ENCODE peak calls at places on chromosomes 13 and 19, in nine cellular contexts. One of them, this sample, is unnamed.

GRCh38 chr13:91962946-91963345 is 564.5 kb downstream of the GPC5 start:
- DNase-seq in neural progenitor cell: no peak
- DNase-seq in CD8-positive, alpha-beta T cell: no peak
- DNase-seq in right lobe of liver: no peak
- DNase-seq in HepG2: no peak
- DNase-seq in heart right ventricle: no peak
- DNase-seq in uterus: no peak
- DNase-seq in cardiac muscle cell: no peak
- DNase-seq in breast epithelium: no peak
- DNase-seq in this sample: no peak

GRCh38 chr19:5954293-5954692 is 23.6 kb downstream of the RANBP3 start:
- DNase-seq in neural progenitor cell: no peak
- DNase-seq in CD8-positive, alpha-beta T cell: no peak
- DNase-seq in cardiac muscle cell: no peak
- DNase-seq in HepG2: no peak
- DNase-seq in right lobe of liver: no peak
- DNase-seq in uterus: no peak
- DNase-seq in heart right ventricle: no peak
- DNase-seq in breast epithelium: no peak
- DNase-seq in this sample: no peak

GRCh38 chr19:45886427-45887310 is 728 bp upstream of the IRF2BP1 start:
- DNase-seq in HepG2: peak; percentile 88
- DNase-seq in neural progenitor cell: peak; percentile 97
- DNase-seq in right lobe of liver: peak; percentile 94
- DNase-seq in cardiac muscle cell: peak; percentile 96
- DNase-seq in heart right ventricle: peak; percentile 89
- DNase-seq in uterus: peak; percentile 93
- DNase-seq in CD8-positive, alpha-beta T cell: peak; percentile 89
- DNase-seq in breast epithelium: peak; percentile 89
- DNase-seq in this sample: peak; percentile 94

GRCh38 chr19:36719687-36720556 is 32.5 kb downstream of the ZNF567 start:
- DNase-seq in heart right ventricle: no peak
- DNase-seq in breast epithelium: no peak
- DNase-seq in uterus: no peak
- DNase-seq in cardiac muscle cell: peak; percentile 9
- DNase-seq in right lobe of liver: no peak
- DNase-seq in CD8-positive, alpha-beta T cell: no peak
- DNase-seq in neural progenitor cell: no peak
- DNase-seq in HepG2: no peak
- DNase-seq in this sample: no peak

GRCh38 chr19:17183858-17184271 is 31.3 kb upstream of the USE1 start:
- DNase-seq in neural progenitor cell: no peak
- DNase-seq in CD8-positive, alpha-beta T cell: peak; percentile 34
- DNase-seq in heart right ventricle: no peak
- DNase-seq in breast epithelium: no peak
- DNase-seq in HepG2: no peak
- DNase-seq in right lobe of liver: no peak
- DNase-seq in cardiac muscle cell: no peak
- DNase-seq in uterus: no peak
- DNase-seq in this sample: no peak

GRCh38 chr19:1441022-1441426 is 2.8 kb downstream of the RPS15 start:
- DNase-seq in uterus: peak; percentile 13
- DNase-seq in neural progenitor cell: no peak
- DNase-seq in right lobe of liver: no peak
- DNase-seq in HepG2: no peak
- DNase-seq in breast epithelium: no peak
- DNase-seq in heart right ventricle: no peak
- DNase-seq in cardiac muscle cell: no peak
- DNase-seq in CD8-positive, alpha-beta T cell: no peak
- DNase-seq in this sample: no peak

GRCh38 chr13:99658266-99658991 is 157.2 kb downstream of the TM9SF2 start:
- DNase-seq in CD8-positive, alpha-beta T cell: peak; percentile 68
- DNase-seq in cardiac muscle cell: peak; percentile 69
- DNase-seq in HepG2: no peak
- DNase-seq in neural progenitor cell: peak; percentile 83
- DNase-seq in uterus: peak; percentile 53
- DNase-seq in heart right ventricle: peak; percentile 67
- DNase-seq in breast epithelium: peak; percentile 57
- DNase-seq in right lobe of liver: peak; percentile 53
- DNase-seq in this sample: peak; percentile 81

GRCh38 chr13:71144883-71145282 is 722.1 kb downstream of the DACH1 start:
- DNase-seq in HepG2: no peak
- DNase-seq in CD8-positive, alpha-beta T cell: no peak
- DNase-seq in uterus: no peak
- DNase-seq in heart right ventricle: no peak
- DNase-seq in cardiac muscle cell: no peak
- DNase-seq in neural progenitor cell: no peak
- DNase-seq in breast epithelium: no peak
- DNase-seq in right lobe of liver: no peak
- DNase-seq in this sample: no peak

GRCh38 chr19:18174983-18175382 is 1.4 kb downstream of the IFI30 start:
- DNase-seq in neural progenitor cell: no peak
- DNase-seq in uterus: no peak
- DNase-seq in heart right ventricle: no peak
- DNase-seq in CD8-positive, alpha-beta T cell: no peak
- DNase-seq in HepG2: no peak
- DNase-seq in breast epithelium: no peak
- DNase-seq in cardiac muscle cell: no peak
- DNase-seq in right lobe of liver: no peak
- DNase-seq in this sample: no peak

GRCh38 chr13:36323951-36324566 is 22.1 kb downstream of the SPART start:
- DNase-seq in right lobe of liver: no peak
- DNase-seq in neural progenitor cell: no peak
- DNase-seq in CD8-positive, alpha-beta T cell: no peak
- DNase-seq in heart right ventricle: no peak
- DNase-seq in HepG2: peak; percentile 29
- DNase-seq in cardiac muscle cell: peak; percentile 32
- DNase-seq in breast epithelium: no peak
- DNase-seq in uterus: no peak
- DNase-seq in this sample: no peak

GRCh38 chr13:110390572-110390971 is 83.5 kb downstream of the COL4A2 start:
- DNase-seq in cardiac muscle cell: peak; percentile 75
- DNase-seq in HepG2: no peak
- DNase-seq in uterus: peak; percentile 16
- DNase-seq in breast epithelium: no peak
- DNase-seq in heart right ventricle: no peak
- DNase-seq in neural progenitor cell: no peak
- DNase-seq in CD8-positive, alpha-beta T cell: no peak
- DNase-seq in right lobe of liver: no peak
- DNase-seq in this sample: no peak

GRCh38 chr19:39193785-39194184 is 3.0 kb upstream of the NCCRP1 start:
- DNase-seq in breast epithelium: no peak
- DNase-seq in uterus: no peak
- DNase-seq in cardiac muscle cell: peak; percentile 12
- DNase-seq in HepG2: peak; percentile 19
- DNase-seq in neural progenitor cell: peak; percentile 25
- DNase-seq in right lobe of liver: peak; percentile 71
- DNase-seq in CD8-positive, alpha-beta T cell: no peak
- DNase-seq in heart right ventricle: no peak
- DNase-seq in this sample: no peak

GRCh38 chr19:10780368-10780767 is 55.6 kb downstream of the TMED1 start:
- DNase-seq in right lobe of liver: no peak
- DNase-seq in HepG2: no peak
- DNase-seq in CD8-positive, alpha-beta T cell: no peak
- DNase-seq in uterus: peak; percentile 58
- DNase-seq in breast epithelium: no peak
- DNase-seq in cardiac muscle cell: peak; percentile 95
- DNase-seq in neural progenitor cell: no peak
- DNase-seq in heart right ventricle: no peak
- DNase-seq in this sample: no peak

GRCh38 chr19:48123907-48124675 is 13.5 kb upstream of the PLA2G4C start:
- DNase-seq in CD8-positive, alpha-beta T cell: no peak
- DNase-seq in breast epithelium: no peak
- DNase-seq in neural progenitor cell: peak; percentile 78
- DNase-seq in heart right ventricle: no peak
- DNase-seq in cardiac muscle cell: peak; percentile 58
- DNase-seq in HepG2: peak; percentile 39
- DNase-seq in uterus: no peak
- DNase-seq in right lobe of liver: no peak
- DNase-seq in this sample: no peak

GRCh38 chr13:102710261-102710679 is 15.4 kb upstream of the METTL21C start:
- DNase-seq in heart right ventricle: no peak
- DNase-seq in CD8-positive, alpha-beta T cell: no peak
- DNase-seq in uterus: peak; percentile 19
- DNase-seq in breast epithelium: no peak
- DNase-seq in right lobe of liver: no peak
- DNase-seq in neural progenitor cell: no peak
- DNase-seq in cardiac muscle cell: no peak
- DNase-seq in HepG2: no peak
- DNase-seq in this sample: no peak

DNA sequence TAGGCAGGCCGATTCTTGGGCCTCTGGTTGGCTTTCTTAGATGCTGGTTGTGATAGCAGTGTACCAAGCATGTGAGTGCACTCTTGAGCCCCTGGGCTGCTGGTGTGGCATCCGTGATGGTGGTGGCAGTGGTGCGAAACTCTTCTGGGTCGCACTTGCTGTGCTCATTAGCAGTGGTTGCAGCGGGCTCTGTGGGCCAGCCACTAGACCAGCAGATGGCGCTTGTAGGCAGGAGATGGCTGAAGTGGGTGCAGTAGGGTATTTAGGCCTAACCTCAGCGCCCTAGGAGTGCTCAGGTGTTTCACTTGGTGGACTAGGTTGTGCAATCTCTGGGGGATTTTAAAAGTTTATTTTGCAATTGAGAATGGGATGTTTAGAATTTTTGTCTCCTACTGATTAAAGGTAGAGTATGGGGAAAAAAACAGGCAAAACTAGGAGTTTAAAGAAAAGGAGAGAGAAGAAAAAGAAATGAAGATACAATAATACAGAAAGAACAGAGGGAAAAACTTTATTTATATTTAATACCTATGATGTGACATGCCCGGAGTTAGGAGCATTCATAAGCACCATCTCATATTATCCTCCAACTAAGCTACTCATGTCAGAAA is 4.3 kb upstream of the ZNF17 start:
- DNase-seq in neural progenitor cell: peak; percentile 85
- DNase-seq in HepG2: peak; percentile 65
- DNase-seq in CD8-positive, alpha-beta T cell: peak; percentile 73
- DNase-seq in cardiac muscle cell: peak; percentile 69
- DNase-seq in heart right ventricle: peak; percentile 57
- DNase-seq in uterus: no peak
- DNase-seq in breast epithelium: peak; percentile 62
- DNase-seq in right lobe of liver: peak; percentile 62
- DNase-seq in this sample: peak; percentile 77
- TF ChIP-seq CTCF in neural progenitor cell: peak; percentile 89
- TF ChIP-seq CTCF in HepG2: peak; percentile 96
- TF ChIP-seq CTCF in CD8-positive, alpha-beta T cell: peak; percentile 59
- TF ChIP-seq CTCF in cardiac muscle cell: peak; percentile 89
- TF ChIP-seq CTCF in heart right ventricle: peak; percentile 67
- TF ChIP-seq CTCF in uterus: no peak
- TF ChIP-seq CTCF in breast epithelium: peak; percentile 40
- TF ChIP-seq CTCF in right lobe of liver: peak; percentile 44
- TF ChIP-seq CTCF in this sample: peak; percentile 68

DNA sequence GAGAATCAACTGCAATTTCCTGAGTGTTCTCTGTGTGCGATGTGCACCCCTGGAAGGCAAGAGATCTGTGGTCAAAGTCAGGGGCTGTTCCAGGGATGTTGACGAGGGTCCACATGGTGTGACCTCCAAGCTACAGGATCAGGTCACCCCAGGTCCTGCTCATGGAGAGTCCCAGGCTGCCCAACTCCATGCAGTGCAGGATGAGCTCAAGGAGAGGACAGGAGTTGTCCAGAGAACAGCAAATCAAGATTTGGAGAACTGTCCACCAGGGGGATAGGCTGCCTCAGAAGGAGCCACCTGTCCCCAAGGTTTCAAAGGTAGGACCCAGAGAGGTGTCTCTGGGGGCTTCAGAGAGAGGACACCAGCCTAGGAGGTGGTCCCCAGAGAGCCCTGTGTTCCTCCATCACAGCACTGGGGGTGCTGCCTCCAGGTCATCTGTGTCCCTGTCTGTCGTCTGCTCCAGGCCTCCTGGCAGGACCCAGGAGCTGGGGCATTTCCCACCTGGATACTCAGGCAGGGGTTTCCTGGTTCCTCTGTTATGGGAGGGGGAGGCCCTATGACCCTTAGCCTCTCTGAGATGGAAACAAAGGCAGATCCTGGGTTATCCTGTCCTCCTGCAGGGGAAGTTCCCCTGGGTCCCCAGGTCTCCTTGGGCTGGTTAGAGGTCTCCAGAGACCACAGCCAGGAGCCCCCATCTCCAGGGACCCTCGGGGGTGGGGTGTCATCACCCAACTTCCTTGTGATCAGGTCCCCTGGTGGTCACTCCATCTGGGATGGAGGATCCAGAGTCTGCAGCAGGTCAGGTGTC is 2.1 kb upstream of the CEACAM7 start:
- DNase-seq in cardiac muscle cell: no peak
- DNase-seq in neural progenitor cell: no peak
- DNase-seq in heart right ventricle: no peak
- DNase-seq in HepG2: no peak
- DNase-seq in CD8-positive, alpha-beta T cell: no peak
- DNase-seq in breast epithelium: no peak
- DNase-seq in right lobe of liver: no peak
- DNase-seq in uterus: no peak
- DNase-seq in this sample: no peak
- H3K9me3 ChIP-seq in cardiac muscle cell: no peaks in the 10 kb centered on the region
- H3K9me3 ChIP-seq in neural progenitor cell: peaks cover 8% of the 10 kb centered on the region
- H3K9me3 ChIP-seq in heart right ventricle: peaks cover 7% of the 10 kb centered on the region
- H3K9me3 ChIP-seq in HepG2: no peaks in the 10 kb centered on the region
- H3K9me3 ChIP-seq in CD8-positive, alpha-beta T cell: no peaks in the 10 kb centered on the region
- H3K9me3 ChIP-seq in breast epithelium: peaks cover 11% of the 10 kb centered on the region
- H3K9me3 ChIP-seq in right lobe of liver: no peaks in the 10 kb centered on the region
- H3K9me3 ChIP-seq in uterus: no peaks in the 10 kb centered on the region
- H3K9me3 ChIP-seq in this sample: no peaks in the 10 kb centered on the region

DNA sequence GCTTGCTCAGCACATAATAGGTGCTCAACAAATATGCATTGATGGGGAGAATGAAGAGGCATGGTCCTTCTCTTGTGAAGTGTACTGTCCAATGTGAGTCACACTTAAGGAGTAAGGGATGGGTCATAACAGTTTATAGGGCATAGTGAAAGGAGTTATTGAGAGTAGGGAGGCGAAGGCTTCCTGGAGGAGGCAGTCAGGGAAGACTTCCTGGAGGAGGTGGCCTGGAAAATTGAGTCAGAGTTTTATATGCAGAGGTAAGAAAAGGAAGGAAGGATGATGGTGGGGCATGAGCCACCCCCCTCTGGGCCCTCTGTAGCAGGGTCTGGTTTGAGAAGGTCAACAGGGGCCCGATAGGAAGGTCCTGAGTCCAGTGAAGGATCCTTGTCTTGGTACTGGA is 57.0 kb upstream of the ZNF536 start:
- DNase-seq in right lobe of liver: no peak
- DNase-seq in breast epithelium: no peak
- DNase-seq in HepG2: no peak
- DNase-seq in CD8-positive, alpha-beta T cell: no peak
- DNase-seq in heart right ventricle: no peak
- DNase-seq in uterus: no peak
- DNase-seq in cardiac muscle cell: no peak
- DNase-seq in neural progenitor cell: no peak
- DNase-seq in this sample: no peak
- H3K4me1 ChIP-seq in right lobe of liver: no peaks in the 10 kb centered on the region
- H3K4me1 ChIP-seq in breast epithelium: no peaks in the 10 kb centered on the region
- H3K4me1 ChIP-seq in HepG2: peaks cover 10% of the 10 kb centered on the region
- H3K4me1 ChIP-seq in CD8-positive, alpha-beta T cell: no peaks in the 10 kb centered on the region
- H3K4me1 ChIP-seq in heart right ventricle: no peaks in the 10 kb centered on the region
- H3K4me1 ChIP-seq in uterus: no peaks in the 10 kb centered on the region
- H3K4me1 ChIP-seq in cardiac muscle cell: no peaks in the 10 kb centered on the region
- H3K4me1 ChIP-seq in neural progenitor cell: peaks cover 6% of the 10 kb centered on the region
- H3K4me1 ChIP-seq in this sample: no peaks in the 10 kb centered on the region

DNA sequence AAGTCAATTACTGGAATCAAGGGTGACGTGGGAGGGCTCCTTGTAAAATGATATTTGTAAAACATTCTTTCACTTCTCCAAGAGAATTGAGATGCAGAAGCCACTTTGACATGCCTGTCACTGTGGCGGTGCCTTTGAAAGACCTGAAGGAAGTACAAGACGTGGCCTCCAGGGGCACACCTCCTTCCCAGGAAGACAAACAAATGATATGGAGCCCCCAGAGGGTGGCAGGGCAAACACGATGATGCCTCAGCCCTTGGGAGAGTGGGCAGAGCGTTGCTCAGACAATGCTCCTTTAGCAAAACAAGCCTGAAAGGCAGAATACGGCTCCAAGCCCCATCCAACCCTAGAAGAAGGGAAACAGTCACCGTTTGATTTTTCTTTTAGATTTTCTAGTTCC is 9.3 kb upstream of the ATP12A start:
- DNase-seq in neural progenitor cell: peak; percentile 77
- DNase-seq in heart right ventricle: no peak
- DNase-seq in uterus: no peak
- DNase-seq in cardiac muscle cell: peak; percentile 23
- DNase-seq in HepG2: no peak
- DNase-seq in CD8-positive, alpha-beta T cell: no peak
- DNase-seq in breast epithelium: no peak
- DNase-seq in right lobe of liver: peak; percentile 25
- DNase-seq in this sample: no peak
- TF ChIP-seq CTCF in neural progenitor cell: peak; percentile 22
- TF ChIP-seq CTCF in heart right ventricle: no peak
- TF ChIP-seq CTCF in uterus: no peak
- TF ChIP-seq CTCF in cardiac muscle cell: no peak
- TF ChIP-seq CTCF in HepG2: no peak
- TF ChIP-seq CTCF in CD8-positive, alpha-beta T cell: peak; percentile 24
- TF ChIP-seq CTCF in breast epithelium: no peak
- TF ChIP-seq CTCF in right lobe of liver: no peak
- TF ChIP-seq CTCF in this sample: no peak